ENCODE peak calls at places on chromosomes 12 and 14, in five cellular contexts. One of them, this sample, is unnamed.

GRCh38 chr12:60185060-60185459 is 589.2 kb downstream of the SLC16A7 start:
- DNase-seq in amniotic stem cell: no peak
- DNase-seq in GDM1: no peak
- DNase-seq in CD8-positive, alpha-beta memory T cell: no peak
- DNase-seq in activated T-helper 1 cell treated with Interleukin-2 at 50 U/mL for 16 hours: no peak
- DNase-seq in this sample: no peak

GRCh38 chr14:106813477-106813823 is 1287.1 kb downstream of the TMEM121 start:
- DNase-seq in GDM1: no peak
- DNase-seq in activated T-helper 1 cell treated with Interleukin-2 at 50 U/mL for 16 hours: no peak
- DNase-seq in CD8-positive, alpha-beta memory T cell: no peak
- DNase-seq in amniotic stem cell: no peak
- DNase-seq in this sample: no peak

GRCh38 chr12:49945394-49946080 is 5.0 kb upstream of the AQP2 start:
- DNase-seq in amniotic stem cell: peak
- DNase-seq in GDM1: peak
- DNase-seq in CD8-positive, alpha-beta memory T cell: peak
- DNase-seq in activated T-helper 1 cell treated with Interleukin-2 at 50 U/mL for 16 hours: peak
- DNase-seq in this sample: peak

GRCh38 chr12:75760481-75761324 is 249.3 kb upstream of the KRR1 start:
- DNase-seq in GDM1: no peak
- DNase-seq in activated T-helper 1 cell treated with Interleukin-2 at 50 U/mL for 16 hours: no peak
- DNase-seq in amniotic stem cell: no peak
- DNase-seq in CD8-positive, alpha-beta memory T cell: no peak
- DNase-seq in this sample: no peak

GRCh38 chr12:230925-231671 is 17.1 kb upstream of the SLC6A12 start:
- DNase-seq in GDM1: no peak
- DNase-seq in CD8-positive, alpha-beta memory T cell: no peak
- DNase-seq in activated T-helper 1 cell treated with Interleukin-2 at 50 U/mL for 16 hours: no peak
- DNase-seq in amniotic stem cell: no peak
- DNase-seq in this sample: no peak

GRCh38 chr12:126108247-126108646 is 1043.0 kb downstream of the AACS start:
- DNase-seq in activated T-helper 1 cell treated with Interleukin-2 at 50 U/mL for 16 hours: no peak
- DNase-seq in GDM1: no peak
- DNase-seq in CD8-positive, alpha-beta memory T cell: no peak
- DNase-seq in amniotic stem cell: no peak
- DNase-seq in this sample: no peak

GRCh38 chr12:80121661-80122060 is 22.3 kb downstream of the OTOGL start:
- DNase-seq in CD8-positive, alpha-beta memory T cell: no peak
- DNase-seq in amniotic stem cell: no peak
- DNase-seq in activated T-helper 1 cell treated with Interleukin-2 at 50 U/mL for 16 hours: no peak
- DNase-seq in GDM1: no peak
- DNase-seq in this sample: no peak

GRCh38 chr14:64806202-64806861 is 73.4 kb downstream of the SPTB start:
- DNase-seq in amniotic stem cell: peak
- DNase-seq in activated T-helper 1 cell treated with Interleukin-2 at 50 U/mL for 16 hours: no peak
- DNase-seq in CD8-positive, alpha-beta memory T cell: no peak
- DNase-seq in GDM1: no peak
- DNase-seq in this sample: no peak